ENCODE peak calls at places on chromosome 21, in six cellular contexts. R, K, O, Y, Z and E are unnamed samples.
A peak's percentile ranks its signal among the peaks of the same experiment; 100 is the strongest.

GRCh38 chr21:27077501-27077900 is 110.6 kb upstream of the ADAMTS5 start:
- DNase-seq in R (no peak), K (no peak), O (no peak), Y (no peak), Z (no peak), E (no peak)

GRCh38 chr21:26137379-26138060 is 33.0 kb downstream of the APP start:
- DNase-seq in R (no peak), K (no peak), O (no peak), Y (peak; percentile 35), Z (no peak), E (no peak)

GRCh38 chr21:35525443-35525842 is 476.3 kb upstream of the RUNX1 start:
- DNase-seq in R (no peak), K (no peak), O (no peak), Y (no peak), Z (no peak), E (no peak)

GRCh38 chr21:43611598-43612369 is 47.5 kb downstream of the HSF2BP start:
- DNase-seq in R (peak; percentile 75), K (no peak), O (no peak), Y (peak; percentile 82), Z (peak; percentile 89), E (peak; percentile 72)

GRCh38 chr21:42010507-42011493 is 640 bp upstream of the ZBTB21 start:
- DNase-seq in R (peak; percentile 32), K (no peak), O (peak; percentile 74), Y (peak; percentile 8), Z (peak; percentile 35), E (no peak)

GRCh38 chr21:42652527-42653491 is 612 bp upstream of the PDE9A start:
- DNase-seq in R (peak; percentile 81), K (no peak), O (no peak), Y (peak; percentile 10), Z (peak; percentile 29), E (no peak)

GRCh38 chr21:28822882-28823335 is 169.8 kb downstream of the LTN1 start:
- DNase-seq in R (peak; percentile 13), K (no peak), O (no peak), Y (no peak), Z (peak; percentile 20), E (peak; percentile 43)

GRCh38 chr21:24955275-24955961 is 651.9 kb downstream of the MRPL39 start:
- DNase-seq in R (no peak), K (no peak), O (no peak), Y (no peak), Z (no peak), E (no peak)

GRCh38 chr21:36072453-36073167 is 2.8 kb downstream of the CBR1 start:
- DNase-seq in R (no peak), K (no peak), O (no peak), Y (no peak), Z (no peak), E (no peak)

GRCh38 chr21:14987370-14988170 is 77.2 kb downstream of the NRIP1 start:
- DNase-seq in R (no peak), K (no peak), O (no peak), Y (no peak), Z (no peak), E (no peak)

GRCh38 chr21:26846036-26846931 is 1.1 kb upstream of the ADAMTS1 start:
- DNase-seq in R (peak; percentile 71), K (no peak), O (peak; percentile 93), Y (peak; percentile 71), Z (peak; percentile 70), E (no peak)

GRCh38 chr21:42340187-42340586 is 10.6 kb downstream of the TFF2 start:
- DNase-seq in R (no peak), K (no peak), O (no peak), Y (no peak), Z (no peak), E (no peak)

GRCh38 chr21:29347274-29347681 is 48.6 kb downstream of the BACH1 start:
- DNase-seq in R (peak; percentile 28), K (no peak), O (no peak), Y (no peak), Z (peak; percentile 45), E (no peak)

GRCh38 chr21:33132054-33132453 is 62.1 kb downstream of the OLIG1 start:
- DNase-seq in R (no peak), K (no peak), O (no peak), Y (no peak), Z (no peak), E (no peak)
- TF ChIP-seq CTCF in R (peak; percentile 11), K (peak; percentile 23), O (no peak), Y (no peak), Z (peak; percentile 34), E (no peak)

GRCh38 chr21:46634966-46635323 is 529 bp upstream of the PRMT2 start:
- DNase-seq in R (peak; percentile 73), K (peak; percentile 50), O (no peak), Y (peak; percentile 90), Z (peak; percentile 92), E (peak; percentile 52)
- TF ChIP-seq CTCF in R (peak; percentile 29), K (peak; percentile 33), O (no peak), Y (peak; percentile 18), Z (peak; percentile 48), E (peak; percentile 14)

GRCh38 chr21:34363733-34364132 is at the start of gene KCNE2:
- DNase-seq in R (no peak), K (no peak), O (peak; percentile 44), Y (no peak), Z (no peak), E (no peak)

GRCh38 chr21:34364921-34365320 is 1.1 kb downstream of the KCNE2 start:
- DNase-seq in R (no peak), K (no peak), O (peak; percentile 28), Y (no peak), Z (no peak), E (no peak)

GRCh38 chr21:34360488-34361241 is 3.1 kb upstream of the KCNE2 start:
- DNase-seq in R (no peak), K (no peak), O (peak; percentile 47), Y (no peak), Z (no peak), E (no peak)

GRCh38 chr21:34362670-34363069 is 1.1 kb upstream of the KCNE2 start:
- DNase-seq in R (no peak), K (no peak), O (no peak), Y (no peak), Z (no peak), E (no peak)

DNA sequence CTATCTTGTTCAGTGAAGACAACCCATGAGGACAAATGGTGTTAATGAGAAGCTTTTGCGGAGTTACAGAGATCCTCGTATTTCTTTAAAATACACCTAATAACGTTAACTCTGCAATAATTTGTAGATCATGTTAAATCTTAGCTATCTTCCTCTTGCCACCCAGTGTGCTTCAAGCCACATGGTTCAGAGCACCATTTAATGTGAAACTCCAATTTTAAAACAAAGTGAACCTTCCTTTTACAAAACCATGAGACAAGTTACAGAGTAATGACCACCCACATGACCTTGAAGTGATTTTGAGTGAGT is 1.7 kb upstream of the KCNE2 start:
- DNase-seq in R (no peak), K (no peak), O (no peak), Y (no peak), Z (no peak), E (no peak)
- TF ChIP-seq CTCF in R (no peak), K (no peak), O (no peak), Y (no peak), Z (no peak), E (no peak)

GRCh38 chr21:40852563-40852962 is 5.6 kb upstream of the DSCAM start:
- DNase-seq in R (no peak), K (no peak), O (no peak), Y (no peak), Z (no peak), E (no peak)
- TF ChIP-seq CTCF in R (no peak), K (no peak), O (no peak), Y (no peak), Z (no peak), E (no peak)

GRCh38 chr21:16713331-16714114 is 799.3 kb upstream of the CXADR start:
- DNase-seq in R (no peak), K (no peak), O (no peak), Y (peak; percentile 17), Z (peak; percentile 20), E (no peak)
- TF ChIP-seq CTCF in R (no peak), K (no peak), O (no peak), Y (no peak), Z (no peak), E (no peak)